ENCODE peak calls at places on chromosomes 12 and 14, in eight cellular contexts. One of them, this sample, is unnamed.

GRCh38 chr12:113297214-113297587 is 37.7 kb downstream of the SLC8B1 start:
- DNase-seq in cardiac fibroblast: no peak
- DNase-seq in fibroblast of lung: no peak
- DNase-seq in CD4-positive, alpha-beta memory T cell: no peak
- DNase-seq in aorta: no peak
- DNase-seq in A549: no peak
- DNase-seq in SJCRH30: no peak
- DNase-seq in adipocyte: no peak
- DNase-seq in this sample: no peak

GRCh38 chr12:75641031-75641780 is 129.8 kb upstream of the KRR1 start:
- DNase-seq in cardiac fibroblast: peak
- DNase-seq in fibroblast of lung: peak
- DNase-seq in CD4-positive, alpha-beta memory T cell: peak
- DNase-seq in aorta: no peak
- DNase-seq in A549: peak
- DNase-seq in SJCRH30: peak
- DNase-seq in adipocyte: peak
- DNase-seq in this sample: no peak

GRCh38 chr14:96362071-96362964 is 823 bp downstream of the ATG2B start:
- DNase-seq in cardiac fibroblast: peak
- DNase-seq in fibroblast of lung: peak
- DNase-seq in CD4-positive, alpha-beta memory T cell: peak
- DNase-seq in aorta: peak
- DNase-seq in A549: peak
- DNase-seq in SJCRH30: peak
- DNase-seq in adipocyte: peak
- DNase-seq in this sample: no peak

GRCh38 chr12:89185889-89186288 is 166.4 kb downstream of the DUSP6 start:
- DNase-seq in cardiac fibroblast: peak
- DNase-seq in fibroblast of lung: no peak
- DNase-seq in CD4-positive, alpha-beta memory T cell: no peak
- DNase-seq in aorta: no peak
- DNase-seq in A549: peak
- DNase-seq in SJCRH30: no peak
- DNase-seq in adipocyte: no peak
- DNase-seq in this sample: no peak

GRCh38 chr14:83470466-83470865 is 1936.8 kb upstream of the SEL1L start:
- DNase-seq in cardiac fibroblast: no peak
- DNase-seq in fibroblast of lung: peak
- DNase-seq in CD4-positive, alpha-beta memory T cell: no peak
- DNase-seq in aorta: no peak
- DNase-seq in A549: no peak
- DNase-seq in SJCRH30: no peak
- DNase-seq in adipocyte: peak
- DNase-seq in this sample: no peak

GRCh38 chr12:76768566-76768965 is 4.7 kb downstream of the ZDHHC17 start:
- DNase-seq in cardiac fibroblast: peak
- DNase-seq in fibroblast of lung: no peak
- DNase-seq in CD4-positive, alpha-beta memory T cell: no peak
- DNase-seq in aorta: no peak
- DNase-seq in A549: no peak
- DNase-seq in SJCRH30: no peak
- DNase-seq in adipocyte: peak
- DNase-seq in this sample: no peak

GRCh38 chr12:31117203-31118011 is 43.7 kb downstream of the DDX11 start:
- DNase-seq in cardiac fibroblast: peak
- DNase-seq in fibroblast of lung: peak
- DNase-seq in CD4-positive, alpha-beta memory T cell: peak
- DNase-seq in aorta: peak
- DNase-seq in A549: peak
- DNase-seq in SJCRH30: peak
- DNase-seq in adipocyte: peak
- DNase-seq in this sample: no peak

GRCh38 chr12:25705256-25705655 is 152.2 kb upstream of the LMNTD1 start:
- DNase-seq in cardiac fibroblast: no peak
- DNase-seq in fibroblast of lung: no peak
- DNase-seq in CD4-positive, alpha-beta memory T cell: no peak
- DNase-seq in aorta: no peak
- DNase-seq in A549: no peak
- DNase-seq in SJCRH30: no peak
- DNase-seq in adipocyte: no peak
- DNase-seq in this sample: no peak

GRCh38 chr12:85504624-85505023 is 224.6 kb downstream of the ALX1 start:
- DNase-seq in cardiac fibroblast: no peak
- DNase-seq in fibroblast of lung: no peak
- DNase-seq in CD4-positive, alpha-beta memory T cell: no peak
- DNase-seq in aorta: no peak
- DNase-seq in A549: no peak
- DNase-seq in SJCRH30: no peak
- DNase-seq in adipocyte: no peak
- DNase-seq in this sample: no peak

GRCh38 chr14:63431466-63431865 is 111.7 kb downstream of the PPP2R5E start:
- DNase-seq in cardiac fibroblast: no peak
- DNase-seq in fibroblast of lung: no peak
- DNase-seq in CD4-positive, alpha-beta memory T cell: no peak
- DNase-seq in aorta: no peak
- DNase-seq in A549: no peak
- DNase-seq in SJCRH30: no peak
- DNase-seq in adipocyte: no peak
- DNase-seq in this sample: no peak

GRCh38 chr12:104213952-104214351 is 1.6 kb upstream of the TXNRD1 start:
- DNase-seq in cardiac fibroblast: peak
- DNase-seq in fibroblast of lung: peak
- DNase-seq in CD4-positive, alpha-beta memory T cell: no peak
- DNase-seq in aorta: no peak
- DNase-seq in A549: peak
- DNase-seq in SJCRH30: no peak
- DNase-seq in adipocyte: peak
- DNase-seq in this sample: peak

GRCh38 chr12:104215638-104216297 is at the start of gene TXNRD1:
- DNase-seq in cardiac fibroblast: peak
- DNase-seq in fibroblast of lung: peak
- DNase-seq in CD4-positive, alpha-beta memory T cell: peak
- DNase-seq in aorta: peak
- DNase-seq in A549: peak
- DNase-seq in SJCRH30: no peak
- DNase-seq in adipocyte: no peak
- DNase-seq in this sample: no peak

GRCh38 chr12:95943231-95943842 is at the start of gene AMDHD1:
- DNase-seq in cardiac fibroblast: peak
- DNase-seq in fibroblast of lung: peak
- DNase-seq in CD4-positive, alpha-beta memory T cell: peak
- DNase-seq in aorta: peak
- DNase-seq in A549: peak
- DNase-seq in SJCRH30: peak
- DNase-seq in adipocyte: peak
- DNase-seq in this sample: no peak

GRCh38 chr14:95471526-95472304 is 44.7 kb downstream of the SYNE3 start:
- DNase-seq in cardiac fibroblast: no peak
- DNase-seq in fibroblast of lung: no peak
- DNase-seq in CD4-positive, alpha-beta memory T cell: no peak
- DNase-seq in aorta: peak
- DNase-seq in A549: no peak
- DNase-seq in SJCRH30: no peak
- DNase-seq in adipocyte: no peak
- DNase-seq in this sample: no peak

GRCh38 chr14:81264011-81264410 is 43.3 kb upstream of the GTF2A1 start:
- DNase-seq in cardiac fibroblast: no peak
- DNase-seq in fibroblast of lung: no peak
- DNase-seq in CD4-positive, alpha-beta memory T cell: no peak
- DNase-seq in aorta: no peak
- DNase-seq in A549: no peak
- DNase-seq in SJCRH30: no peak
- DNase-seq in adipocyte: no peak
- DNase-seq in this sample: no peak

GRCh38 chr14:56795284-56795622 is 15.0 kb downstream of the OTX2 start:
- DNase-seq in cardiac fibroblast: no peak
- DNase-seq in fibroblast of lung: no peak
- DNase-seq in CD4-positive, alpha-beta memory T cell: no peak
- DNase-seq in aorta: no peak
- DNase-seq in A549: no peak
- DNase-seq in SJCRH30: no peak
- DNase-seq in adipocyte: no peak
- DNase-seq in this sample: no peak

GRCh38 chr14:60590907-60591510 is 58.3 kb downstream of the SIX1 start:
- DNase-seq in cardiac fibroblast: no peak
- DNase-seq in fibroblast of lung: no peak
- DNase-seq in CD4-positive, alpha-beta memory T cell: no peak
- DNase-seq in aorta: no peak
- DNase-seq in A549: no peak
- DNase-seq in SJCRH30: no peak
- DNase-seq in adipocyte: peak
- DNase-seq in this sample: peak
- H3K4me3 ChIP-seq in cardiac fibroblast: no peak
- H3K4me3 ChIP-seq in fibroblast of lung: no peak
- H3K4me3 ChIP-seq in CD4-positive, alpha-beta memory T cell: no peak
- H3K4me3 ChIP-seq in aorta: no peak
- H3K4me3 ChIP-seq in A549: no peak
- H3K4me3 ChIP-seq in SJCRH30: no peak
- H3K4me3 ChIP-seq in adipocyte: no peak
- H3K4me3 ChIP-seq in this sample: no peak

DNA sequence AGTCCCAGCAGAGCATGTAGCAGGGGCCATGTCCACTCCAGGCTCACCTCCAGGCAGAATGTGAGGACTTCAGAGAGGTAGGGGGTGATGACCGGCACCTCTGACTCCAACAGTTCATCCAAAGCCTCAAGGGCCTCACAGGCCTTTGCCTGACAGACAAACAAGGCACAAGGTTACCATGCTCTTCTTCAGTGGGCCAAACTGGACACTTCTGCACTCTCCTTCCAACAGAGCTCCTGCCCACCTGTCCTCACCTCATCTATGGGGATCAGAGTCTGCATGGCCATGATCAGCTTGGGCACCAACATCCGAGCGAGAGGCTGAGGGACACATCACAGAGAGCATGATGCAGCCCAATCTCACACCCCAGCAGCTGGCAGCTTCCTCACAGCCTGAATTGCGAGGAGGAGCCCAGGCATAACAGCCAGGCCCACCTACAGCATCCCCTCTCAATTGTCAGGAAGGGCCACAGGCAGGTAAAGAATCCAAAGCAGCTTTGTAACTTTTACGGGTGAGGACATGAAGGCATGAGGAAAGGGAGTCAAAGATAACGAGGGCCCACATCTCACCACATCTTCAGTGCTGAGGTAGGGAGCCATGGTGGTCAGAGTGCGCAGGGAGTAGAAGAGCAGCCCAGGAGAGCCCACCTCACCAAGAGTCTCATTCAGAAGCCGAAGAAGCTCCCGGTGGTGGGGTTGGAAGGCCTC is 1.6 kb downstream of the IPO4 start:
- DNase-seq in cardiac fibroblast: no peak
- DNase-seq in fibroblast of lung: no peak
- DNase-seq in CD4-positive, alpha-beta memory T cell: no peak
- DNase-seq in aorta: peak
- DNase-seq in A549: no peak
- DNase-seq in SJCRH30: no peak
- DNase-seq in adipocyte: no peak
- DNase-seq in this sample: no peak
- H3K4me3 ChIP-seq in cardiac fibroblast: no peak
- H3K4me3 ChIP-seq in fibroblast of lung: no peak
- H3K4me3 ChIP-seq in CD4-positive, alpha-beta memory T cell: no peak
- H3K4me3 ChIP-seq in aorta: no peak
- H3K4me3 ChIP-seq in A549: no peak
- H3K4me3 ChIP-seq in SJCRH30: no peak
- H3K4me3 ChIP-seq in adipocyte: peak
- H3K4me3 ChIP-seq in this sample: no peak

DNA sequence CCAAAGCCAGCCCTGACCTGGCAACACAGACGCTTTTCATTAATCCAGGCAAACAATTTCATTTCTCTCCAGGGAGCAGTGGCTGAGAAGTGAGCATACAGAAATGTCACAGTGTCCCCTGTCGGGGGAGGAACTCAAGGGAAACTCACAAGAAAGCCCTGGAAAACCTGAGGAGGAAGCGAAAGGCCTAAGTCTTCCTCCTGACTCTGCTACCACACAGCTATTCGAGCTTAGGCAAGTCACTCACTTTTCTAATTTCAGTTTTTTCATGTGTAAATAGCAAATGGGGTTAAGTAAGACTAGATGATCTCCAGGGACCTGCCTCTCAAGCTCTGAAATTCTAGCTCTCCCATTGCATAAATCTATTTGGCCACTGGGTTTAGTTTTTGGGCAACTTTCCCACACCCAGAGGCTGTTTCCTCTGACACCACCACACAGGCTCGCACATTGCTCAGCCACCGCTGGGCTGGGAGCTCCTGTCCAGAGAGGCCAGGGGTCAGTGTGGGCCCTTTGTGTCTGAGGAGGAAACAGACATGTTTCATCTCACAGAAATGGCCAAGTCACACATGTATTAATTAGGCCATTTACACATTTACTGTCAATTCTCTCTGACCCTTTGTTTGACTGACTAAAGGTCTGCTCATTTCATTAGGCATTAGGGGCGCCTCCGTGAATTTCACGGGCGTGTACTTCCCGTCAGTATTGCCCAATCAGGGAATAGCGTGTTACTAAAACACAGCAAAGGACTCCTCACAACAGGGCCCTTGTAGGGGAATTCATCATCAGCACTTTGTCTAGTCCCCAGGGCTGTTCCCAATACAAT is 9.8 kb upstream of the PNMA1 start:
- DNase-seq in cardiac fibroblast: peak
- DNase-seq in fibroblast of lung: peak
- DNase-seq in CD4-positive, alpha-beta memory T cell: no peak
- DNase-seq in aorta: peak
- DNase-seq in A549: peak
- DNase-seq in SJCRH30: peak
- DNase-seq in adipocyte: peak
- DNase-seq in this sample: peak
- H3K4me3 ChIP-seq in cardiac fibroblast: peak
- H3K4me3 ChIP-seq in fibroblast of lung: no peak
- H3K4me3 ChIP-seq in CD4-positive, alpha-beta memory T cell: no peak
- H3K4me3 ChIP-seq in aorta: no peak
- H3K4me3 ChIP-seq in A549: no peak
- H3K4me3 ChIP-seq in SJCRH30: no peak
- H3K4me3 ChIP-seq in adipocyte: peak
- H3K4me3 ChIP-seq in this sample: no peak

GRCh38 chr12:46472893-46473633 is 100.5 kb upstream of the SLC38A2 start:
- DNase-seq in cardiac fibroblast: peak
- DNase-seq in fibroblast of lung: peak
- DNase-seq in CD4-positive, alpha-beta memory T cell: no peak
- DNase-seq in aorta: no peak
- DNase-seq in A549: peak
- DNase-seq in SJCRH30: peak
- DNase-seq in adipocyte: peak
- DNase-seq in this sample: no peak

GRCh38 chr12:46472144-46472705 is 99.7 kb upstream of the SLC38A2 start:
- DNase-seq in cardiac fibroblast: no peak
- DNase-seq in fibroblast of lung: no peak
- DNase-seq in CD4-positive, alpha-beta memory T cell: no peak
- DNase-seq in aorta: no peak
- DNase-seq in A549: no peak
- DNase-seq in SJCRH30: no peak
- DNase-seq in adipocyte: no peak
- DNase-seq in this sample: no peak

GRCh38 chr12:46471404-46471803 is 98.8 kb upstream of the SLC38A2 start:
- DNase-seq in cardiac fibroblast: no peak
- DNase-seq in fibroblast of lung: no peak
- DNase-seq in CD4-positive, alpha-beta memory T cell: no peak
- DNase-seq in aorta: no peak
- DNase-seq in A549: no peak
- DNase-seq in SJCRH30: no peak
- DNase-seq in adipocyte: no peak
- DNase-seq in this sample: no peak

GRCh38 chr12:46475972-46476645 is 103.5 kb upstream of the SLC38A2 start:
- DNase-seq in cardiac fibroblast: no peak
- DNase-seq in fibroblast of lung: no peak
- DNase-seq in CD4-positive, alpha-beta memory T cell: no peak
- DNase-seq in aorta: no peak
- DNase-seq in A549: no peak
- DNase-seq in SJCRH30: no peak
- DNase-seq in adipocyte: no peak
- DNase-seq in this sample: no peak

GRCh38 chr12:46473634-46474201 is 101.1 kb upstream of the SLC38A2 start:
- DNase-seq in cardiac fibroblast: peak
- DNase-seq in fibroblast of lung: peak
- DNase-seq in CD4-positive, alpha-beta memory T cell: no peak
- DNase-seq in aorta: peak
- DNase-seq in A549: peak
- DNase-seq in SJCRH30: peak
- DNase-seq in adipocyte: peak
- DNase-seq in this sample: peak
- H3K4me3 ChIP-seq in cardiac fibroblast: no peak
- H3K4me3 ChIP-seq in fibroblast of lung: no peak
- H3K4me3 ChIP-seq in CD4-positive, alpha-beta memory T cell: no peak
- H3K4me3 ChIP-seq in aorta: no peak
- H3K4me3 ChIP-seq in A549: peak
- H3K4me3 ChIP-seq in SJCRH30: peak
- H3K4me3 ChIP-seq in adipocyte: peak
- H3K4me3 ChIP-seq in this sample: no peak

This sample was measured in AG04449.